ENCODE peak calls at places on chromosomes 2 and 18, in four cellular contexts. One of them, this sample, is unnamed.

GRCh38 chr2:186820303-186820702 is 28.7 kb downstream of the ZSWIM2 start:
- DNase-seq in neural progenitor cell: no peak
- DNase-seq in AG04450: no peak
- DNase-seq in body of pancreas: no peak
- DNase-seq in this sample: no peak

GRCh38 chr2:231854616-231855125 is 68.4 kb downstream of the COPS7B start:
- DNase-seq in neural progenitor cell: no peak
- DNase-seq in body of pancreas: no peak
- DNase-seq in AG04450: no peak
- DNase-seq in this sample: no peak

GRCh38 chr2:159137511-159138101 is 148.9 kb downstream of the WDSUB1 start:
- DNase-seq in AG04450: no peak
- DNase-seq in neural progenitor cell: no peak
- DNase-seq in body of pancreas: no peak
- DNase-seq in this sample: no peak

GRCh38 chr2:111155610-111156009 is 34.9 kb downstream of the BCL2L11 start:
- DNase-seq in AG04450: no peak
- DNase-seq in body of pancreas: no peak
- DNase-seq in neural progenitor cell: no peak
- DNase-seq in this sample: no peak

GRCh38 chr2:98901291-98901690 is 34.7 kb downstream of the CRACDL start:
- DNase-seq in AG04450: no peak
- DNase-seq in body of pancreas: no peak
- DNase-seq in neural progenitor cell: no peak
- DNase-seq in this sample: no peak

GRCh38 chr2:218406949-218407703 is 7.5 kb downstream of the CTDSP1 start:
- DNase-seq in body of pancreas: peak; percentile 73
- DNase-seq in AG04450: no peak
- DNase-seq in neural progenitor cell: peak; percentile 8
- DNase-seq in this sample: no peak

GRCh38 chr2:172200495-172201085 is 97.9 kb upstream of the DLX2 start:
- DNase-seq in AG04450: no peak
- DNase-seq in neural progenitor cell: peak; percentile 32
- DNase-seq in body of pancreas: peak; percentile 31
- DNase-seq in this sample: no peak

GRCh38 chr2:189412330-189412953 is 28.8 kb upstream of the WDR75 start:
- DNase-seq in neural progenitor cell: peak; percentile 29
- DNase-seq in body of pancreas: peak; percentile 33
- DNase-seq in AG04450: peak; percentile 48
- DNase-seq in this sample: no peak

GRCh38 chr2:39855856-39856255 is 76.8 kb upstream of the THUMPD2 start:
- DNase-seq in body of pancreas: no peak
- DNase-seq in AG04450: no peak
- DNase-seq in neural progenitor cell: no peak
- DNase-seq in this sample: no peak

GRCh38 chr18:23059541-23060465 is 75.5 kb upstream of the CABLES1 start:
- DNase-seq in body of pancreas: no peak
- DNase-seq in neural progenitor cell: no peak
- DNase-seq in AG04450: no peak
- DNase-seq in this sample: no peak

GRCh38 chr2:197265931-197266330 is 44.6 kb downstream of the ANKRD44 start:
- DNase-seq in body of pancreas: no peak
- DNase-seq in AG04450: no peak
- DNase-seq in neural progenitor cell: no peak
- DNase-seq in this sample: no peak

GRCh38 chr2:149418065-149418464 is 87.7 kb downstream of the LYPD6 start:
- DNase-seq in AG04450: no peak
- DNase-seq in body of pancreas: no peak
- DNase-seq in neural progenitor cell: no peak
- DNase-seq in this sample: no peak

GRCh38 chr18:55083461-55083860 is 124.2 kb upstream of the CCDC68 start:
- DNase-seq in neural progenitor cell: no peak
- DNase-seq in AG04450: peak; percentile 11
- DNase-seq in body of pancreas: no peak
- DNase-seq in this sample: no peak

GRCh38 chr18:34018358-34018757 is 206.4 kb downstream of the NOL4 start:
- DNase-seq in AG04450: no peak
- DNase-seq in body of pancreas: no peak
- DNase-seq in neural progenitor cell: no peak
- DNase-seq in this sample: no peak

GRCh38 chr2:239425496-239426098 is 24.8 kb upstream of the HDAC4 start:
- DNase-seq in neural progenitor cell: no peak
- DNase-seq in AG04450: no peak
- DNase-seq in body of pancreas: no peak
- DNase-seq in this sample: no peak

GRCh38 chr2:31388736-31389135 is 25.8 kb downstream of the XDH start:
- DNase-seq in neural progenitor cell: no peak
- DNase-seq in AG04450: no peak
- DNase-seq in body of pancreas: no peak
- DNase-seq in this sample: no peak

GRCh38 chr2:149720615-149721014 is 133.0 kb upstream of the MMADHC start:
- DNase-seq in neural progenitor cell: no peak
- DNase-seq in body of pancreas: no peak
- DNase-seq in AG04450: no peak
- DNase-seq in this sample: no peak

GRCh38 chr2:65421432-65421748 is 11.0 kb downstream of the SPRED2 start:
- DNase-seq in AG04450: no peak
- DNase-seq in body of pancreas: no peak
- DNase-seq in neural progenitor cell: no peak
- DNase-seq in this sample: no peak

GRCh38 chr18:26963292-26963691 is 97.8 kb upstream of the AQP4 start:
- DNase-seq in AG04450: no peak
- DNase-seq in body of pancreas: no peak
- DNase-seq in neural progenitor cell: no peak
- DNase-seq in this sample: no peak

GRCh38 chr2:64035067-64035942 is 16.1 kb upstream of the VPS54 start:
- DNase-seq in body of pancreas: no peak
- DNase-seq in neural progenitor cell: no peak
- DNase-seq in AG04450: no peak
- DNase-seq in this sample: no peak

GRCh38 chr2:19673213-19673791 is 228.5 kb downstream of the TTC32 start:
- DNase-seq in neural progenitor cell: no peak
- DNase-seq in AG04450: no peak
- DNase-seq in body of pancreas: no peak
- DNase-seq in this sample: no peak

GRCh38 chr2:196718796-196719564 is 79.5 kb downstream of the CCDC150 start:
- DNase-seq in neural progenitor cell: peak; percentile 53
- DNase-seq in body of pancreas: peak; percentile 51
- DNase-seq in AG04450: peak; percentile 44
- DNase-seq in this sample: peak; percentile 47

GRCh38 chr2:20013061-20013721 is 723 bp upstream of the MATN3 start:
- DNase-seq in AG04450: no peak
- DNase-seq in body of pancreas: no peak
- DNase-seq in neural progenitor cell: peak; percentile 37
- DNase-seq in this sample: no peak

DNA sequence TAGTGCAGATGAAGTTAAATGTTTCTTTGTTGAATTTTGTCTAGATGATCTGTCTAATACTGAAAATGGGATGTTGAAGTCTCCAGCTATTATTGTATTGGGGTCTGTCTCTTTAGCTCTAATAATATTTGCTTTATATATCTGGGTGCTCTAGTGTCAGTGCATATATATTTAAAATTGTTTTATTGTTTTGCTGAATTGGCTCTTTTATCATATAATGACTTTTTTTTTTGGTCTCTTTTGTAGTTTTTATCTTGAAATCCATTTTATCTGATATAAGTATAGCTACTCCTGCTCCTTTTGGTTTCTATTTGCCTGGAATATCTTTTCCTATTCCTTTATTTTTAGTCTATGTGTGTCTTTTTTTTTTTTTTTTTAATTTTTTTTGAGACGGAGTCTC is 79.2 kb downstream of the COMMD1 start:
- DNase-seq in AG04450: no peak
- DNase-seq in neural progenitor cell: no peak
- DNase-seq in body of pancreas: no peak
- DNase-seq in this sample: no peak
- TF ChIP-seq CTCF in AG04450: no peak
- TF ChIP-seq CTCF in neural progenitor cell: no peak
- TF ChIP-seq CTCF in body of pancreas: no peak
- TF ChIP-seq CTCF in this sample: no peak

GRCh38 chr18:3066391-3067079 is 53.6 kb upstream of the LPIN2 start:
- DNase-seq in AG04450: no peak
- DNase-seq in neural progenitor cell: no peak
- DNase-seq in body of pancreas: no peak
- DNase-seq in this sample: no peak

GRCh38 chr18:3060667-3061580 is 48.0 kb upstream of the LPIN2 start:
- DNase-seq in AG04450: no peak
- DNase-seq in body of pancreas: no peak
- DNase-seq in neural progenitor cell: no peak
- DNase-seq in this sample: no peak

GRCh38 chr18:3059272-3059671 is 46.3 kb upstream of the LPIN2 start:
- DNase-seq in body of pancreas: no peak
- DNase-seq in AG04450: no peak
- DNase-seq in neural progenitor cell: no peak
- DNase-seq in this sample: no peak

GRCh38 chr18:3061581-3062416 is 48.9 kb upstream of the LPIN2 start:
- DNase-seq in body of pancreas: no peak
- DNase-seq in AG04450: no peak
- DNase-seq in neural progenitor cell: no peak
- DNase-seq in this sample: no peak

DNA sequence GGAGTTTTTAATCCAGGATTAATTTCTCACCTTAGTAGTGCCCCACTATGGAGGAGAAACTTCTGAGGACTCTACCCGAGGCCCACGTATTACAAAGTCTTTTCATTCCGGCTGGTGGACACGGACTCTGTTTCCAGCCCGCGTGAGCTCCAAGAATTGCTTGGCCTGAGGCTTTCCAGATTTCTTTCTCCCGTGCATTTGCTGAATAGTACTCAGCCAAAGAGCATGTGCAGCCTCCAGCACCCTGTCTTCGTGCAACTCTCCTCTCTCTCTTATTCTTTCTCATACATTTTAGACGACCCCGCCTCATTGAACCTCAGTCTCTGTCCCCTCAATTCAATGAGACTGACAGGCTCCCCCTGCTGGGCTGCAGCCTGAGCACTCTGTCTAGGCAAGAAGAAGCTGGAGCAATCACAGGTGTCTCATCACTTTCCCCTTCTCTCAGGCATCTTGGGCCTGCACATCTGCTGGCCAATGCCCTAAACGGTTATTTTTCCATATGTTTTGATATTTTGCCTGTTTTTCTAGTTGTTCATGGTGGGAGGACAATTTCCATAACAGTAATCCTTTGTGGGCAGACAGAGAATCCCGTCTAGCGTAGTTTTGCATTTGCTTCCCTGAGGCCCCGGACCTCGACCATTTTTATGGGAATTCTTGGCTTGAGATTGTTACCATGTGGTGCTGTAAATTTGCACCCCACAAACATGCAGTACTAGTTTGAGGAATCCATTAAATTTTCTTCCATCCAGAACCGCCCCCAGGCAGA is 50.0 kb upstream of the LPIN2 start:
- DNase-seq in AG04450: no peak
- DNase-seq in body of pancreas: peak; percentile 60
- DNase-seq in neural progenitor cell: peak; percentile 79
- DNase-seq in this sample: no peak
- H3K4me3 ChIP-seq in AG04450: no peak overlapping the region
- H3K4me3 ChIP-seq in body of pancreas: no peak overlapping the region
- H3K4me3 ChIP-seq in neural progenitor cell: no peak overlapping the region
- H3K4me3 ChIP-seq in this sample: no peak overlapping the region

GRCh38 chr18:8847900-8848299 is 142.5 kb downstream of the MTCL1 start:
- DNase-seq in AG04450: no peak
- DNase-seq in body of pancreas: no peak
- DNase-seq in neural progenitor cell: no peak
- DNase-seq in this sample: no peak
- H3K27me3 ChIP-seq in AG04450: no peaks in the 10 kb centered on the region
- H3K27me3 ChIP-seq in body of pancreas: no peaks in the 10 kb centered on the region
- H3K27me3 ChIP-seq in neural progenitor cell: no peaks in the 10 kb centered on the region
- H3K27me3 ChIP-seq in this sample: no peaks in the 10 kb centered on the region

GRCh38 chr18:73520229-73520628 is 627.4 kb downstream of the FBXO15 start:
- DNase-seq in neural progenitor cell: peak; percentile 64
- DNase-seq in AG04450: no peak
- DNase-seq in body of pancreas: no peak
- DNase-seq in this sample: no peak
- TF ChIP-seq CTCF in neural progenitor cell: peak; percentile 69
- TF ChIP-seq CTCF in AG04450: peak; percentile 23
- TF ChIP-seq CTCF in body of pancreas: no peak
- TF ChIP-seq CTCF in this sample: peak; percentile 28

DNA sequence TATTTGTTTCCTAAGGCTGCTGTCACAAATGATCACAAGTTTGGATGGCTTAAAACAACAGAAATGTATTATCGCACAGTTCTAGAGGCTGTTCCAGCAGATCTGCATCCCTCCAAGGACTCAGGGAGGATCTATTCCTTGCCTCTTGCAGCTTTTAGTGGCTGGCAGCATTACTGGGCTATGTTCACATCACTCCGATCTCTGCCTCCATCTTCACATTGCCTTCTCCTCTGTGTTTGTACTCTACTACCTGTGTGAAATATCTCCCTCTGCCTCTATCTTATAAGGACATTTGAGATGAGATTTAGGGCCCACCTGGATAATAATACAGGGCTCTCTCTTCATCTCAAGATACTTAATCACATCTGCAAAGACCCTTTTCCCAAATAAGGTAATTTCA is 18.9 kb downstream of the NDC80 start:
- DNase-seq in body of pancreas: no peak
- DNase-seq in neural progenitor cell: no peak
- DNase-seq in AG04450: no peak
- DNase-seq in this sample: no peak
- H3K4me3 ChIP-seq in body of pancreas: no peak overlapping the region
- H3K4me3 ChIP-seq in neural progenitor cell: no peak overlapping the region
- H3K4me3 ChIP-seq in AG04450: no peak overlapping the region
- H3K4me3 ChIP-seq in this sample: no peak overlapping the region

DNA sequence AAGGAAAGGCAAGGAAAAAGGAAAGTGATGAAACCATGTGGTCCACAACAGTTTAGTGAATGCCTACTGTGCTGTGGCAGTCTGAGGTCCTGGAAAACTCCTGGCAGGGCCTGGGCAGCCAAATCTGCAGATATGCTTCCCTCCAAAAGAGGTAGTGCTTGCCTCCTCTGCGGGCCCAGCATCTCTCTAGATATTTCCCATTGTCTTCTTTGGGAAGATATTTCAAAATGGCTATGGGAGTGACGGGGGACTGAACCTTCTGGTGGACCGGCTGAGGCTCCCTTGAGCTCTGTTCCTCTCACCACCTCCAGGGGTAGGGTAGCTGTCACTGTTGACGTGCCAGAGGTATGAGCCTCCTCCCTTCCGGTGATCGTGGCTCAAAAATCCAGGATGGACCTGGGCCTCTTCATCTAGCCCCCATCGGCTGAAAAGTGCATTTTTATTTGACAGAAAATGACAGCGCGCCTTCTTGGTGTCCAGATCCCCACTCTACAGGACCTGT is 9.2 kb upstream of the PAX3 start:
- DNase-seq in AG04450: no peak
- DNase-seq in body of pancreas: no peak
- DNase-seq in neural progenitor cell: no peak
- DNase-seq in this sample: no peak
- H3K27me3 ChIP-seq in AG04450: peaks cover 96% of the 10 kb centered on the region
- H3K27me3 ChIP-seq in body of pancreas: peaks cover 7% of the 10 kb centered on the region
- H3K27me3 ChIP-seq in neural progenitor cell: peaks cover 100% of the 10 kb centered on the region
- H3K27me3 ChIP-seq in this sample: peaks cover 60% of the 10 kb centered on the region